ENCODE peak calls at places on chromosomes 7 and 10, in four cellular contexts. B is fibroblast of lung; A is CD8-positive, alpha-beta T cell; P is AG09309. X is an unnamed sample.

GRCh38 chr10:49327036-49327813 is 28.3 kb downstream of the C10orf71 start:
- DNase-seq in A (peak; percentile 44), B (no peak), P (no peak), X (no peak)

GRCh38 chr10:84195044-84195830 is 900 bp downstream of the CDHR1 start:
- DNase-seq in B (no peak), A (no peak), P (no peak), X (no peak)

GRCh38 chr10:47063858-47064257 is 152.6 kb downstream of the PTPN20 start:
- DNase-seq in B (no peak), P (no peak), A (no peak), X (no peak)

GRCh38 chr10:99619851-99620712 is at the start of gene SLC25A28:
- DNase-seq in A (peak; percentile 92), B (peak; percentile 100), P (peak; percentile 100), X (peak; percentile 100)

GRCh38 chr10:116164291-116164690 is 108.7 kb downstream of the GFRA1 start:
- DNase-seq in A (no peak), B (no peak), P (no peak), X (no peak)

GRCh38 chr7:1364068-1364905 is 95.0 kb downstream of the MICALL2 start:
- DNase-seq in A (no peak), P (no peak), B (no peak), X (no peak)

GRCh38 chr10:27100800-27101347 is 580 bp upstream of the ANKRD26 start:
- DNase-seq in A (no peak), P (no peak), B (no peak), X (no peak)

GRCh38 chr10:102504179-102504975 is 605 bp downstream of the SUFU start:
- DNase-seq in A (peak; percentile 51), P (no peak), B (peak; percentile 32), X (peak; percentile 13)

GRCh38 chr7:34451183-34451582 is 206.8 kb upstream of the NPSR1 start:
- DNase-seq in A (no peak), P (no peak), B (no peak), X (no peak)

GRCh38 chr10:123502983-123503382 is 163.2 kb upstream of the GPR26 start:
- DNase-seq in B (no peak), P (no peak), A (no peak), X (no peak)

GRCh38 chr7:55212176-55212575 is 153.0 kb upstream of the LANCL2 start:
- DNase-seq in P (no peak), B (no peak), A (no peak), X (peak; percentile 43)

GRCh38 chr7:55552320-55553086 is 19.8 kb downstream of the VOPP1 start:
- DNase-seq in P (no peak), A (no peak), B (peak; percentile 71), X (peak; percentile 62)

GRCh38 chr10:86172296-86172695 is 194.3 kb downstream of the GRID1 start:
- DNase-seq in P (no peak), A (no peak), B (no peak), X (no peak)

GRCh38 chr10:550665-551460 is 138.6 kb downstream of the DIP2C start:
- DNase-seq in P (no peak), A (no peak), B (no peak), X (no peak)

GRCh38 chr10:3042589-3042988 is 24.8 kb upstream of the PFKP start:
- DNase-seq in P (no peak), A (no peak), B (peak; percentile 39), X (no peak)

GRCh38 chr10:86649471-86650150 is 4.7 kb upstream of the OPN4 start:
- DNase-seq in B (no peak), A (no peak), P (no peak), X (no peak)

GRCh38 chr7:134874407-134874806 is 95.0 kb downstream of the CALD1 start:
- DNase-seq in A (no peak), B (no peak), P (no peak), X (no peak)

GRCh38 chr10:127151981-127152699 is 44.3 kb downstream of the INSYN2A start:
- DNase-seq in P (no peak), A (no peak), B (peak; percentile 82), X (peak; percentile 37)

GRCh38 chr10:93208717-93209464 is 135.2 kb downstream of the CYP26A1 start:
- DNase-seq in P (no peak), A (no peak), B (no peak), X (no peak)

GRCh38 chr10:125734823-125735222 is 15.3 kb downstream of the EDRF1 start:
- DNase-seq in A (no peak), B (no peak), P (no peak), X (peak; percentile 5)

GRCh38 chr7:126790763-126791162 is 462.0 kb downstream of the GRM8 start:
- DNase-seq in P (no peak), B (no peak), A (no peak), X (no peak)

GRCh38 chr7:2182461-2182860 is 50.3 kb downstream of the MAD1L1 start:
- DNase-seq in P (no peak), B (no peak), A (no peak), X (no peak)

GRCh38 chr10:30219977-30220751 is 128.9 kb downstream of the MTPAP start:
- DNase-seq in A (no peak), P (peak; percentile 11), B (peak; percentile 55), X (peak; percentile 47)

GRCh38 chr10:100338434-100339036 is 8.5 kb upstream of the SCD start:
- DNase-seq in B (peak; percentile 58), A (peak; percentile 86), P (no peak), X (peak; percentile 81)

GRCh38 chr7:158595068-158595467 is 7.4 kb upstream of the PTPRN2 start:
- DNase-seq in B (peak; percentile 29), P (no peak), A (no peak), X (peak; percentile 22)

GRCh38 chr10:70197235-70197952 is 27.1 kb upstream of the SAR1A start:
- DNase-seq in P (no peak), A (peak; percentile 49), B (no peak), X (no peak)

GRCh38 chr10:9211228-9211627 is 1156.7 kb downstream of the GATA3 start:
- DNase-seq in A (no peak), B (peak; percentile 9), P (no peak), X (peak; percentile 37)

GRCh38 chr7:149497467-149498261 is at the start of gene ZNF746:
- DNase-seq in P (peak; percentile 24), B (peak; percentile 79), A (peak; percentile 83), X (peak; percentile 84)

GRCh38 chr10:33808475-33808874 is 474.0 kb upstream of the NRP1 start:
- DNase-seq in A (no peak), B (no peak), P (no peak), X (peak; percentile 73)

GRCh38 chr7:36521911-36522310 is 132.2 kb downstream of the ANLN start:
- DNase-seq in B (no peak), A (no peak), P (no peak), X (no peak)

GRCh38 chr10:71088054-71088453 is 124.3 kb upstream of the UNC5B start:
- DNase-seq in B (no peak), A (peak; percentile 4), P (no peak), X (no peak)

GRCh38 chr7:121327671-121328070 is 1.1 kb upstream of the WNT16 start:
- DNase-seq in P (no peak), A (no peak), B (no peak), X (no peak)

GRCh38 chr7:121331048-121331447 is 2.2 kb downstream of the WNT16 start:
- DNase-seq in A (no peak), B (no peak), P (no peak), X (no peak)

GRCh38 chr7:121330053-121330833 is 1.4 kb downstream of the WNT16 start:
- DNase-seq in P (no peak), B (no peak), A (no peak), X (peak; percentile 63)

GRCh38 chr7:121329460-121330052 is 756 bp downstream of the WNT16 start:
- DNase-seq in B (no peak), P (no peak), A (no peak), X (no peak)

GRCh38 chr7:121328508-121329459 is at the start of gene WNT16:
- DNase-seq in A (no peak), B (no peak), P (no peak), X (no peak)
- H3K4me3 ChIP-seq in A (no peak within 1 kb of the TSS), B (peak within 1 kb of the TSS; percentile 65), P (peak within 1 kb of the TSS; percentile 53), X (peak within 1 kb of the TSS; percentile 66)

GRCh38 chr10:21372651-21373410 is 152.7 kb downstream of the SKIDA1 start:
- DNase-seq in B (peak; percentile 92), P (peak; percentile 69), A (peak; percentile 52), X (peak; percentile 94)
- H3K4me3 ChIP-seq in B (peak overlapping the region; percentile 14), P (no peak overlapping the region), A (no peak overlapping the region), X (peak overlapping the region; percentile 31)

GRCh38 chr10:74585231-74586087 is 240.9 kb upstream of the KAT6B start:
- DNase-seq in B (peak; percentile 22), A (peak; percentile 58), P (no peak), X (peak; percentile 22)
- H3K4me3 ChIP-seq in B (no peak overlapping the region), A (peak overlapping the region; percentile 36), P (no peak overlapping the region), X (no peak overlapping the region)

GRCh38 chr10:25014579-25014978 is 1.4 kb downstream of the ENKUR start:
- DNase-seq in A (no peak), P (no peak), B (no peak), X (no peak)
- H3K4me3 ChIP-seq in A (no peak overlapping the region), P (no peak overlapping the region), B (no peak overlapping the region), X (no peak overlapping the region)

GRCh38 chr7:32070051-32070405 is 179 bp downstream of the PDE1C start:
- DNase-seq in A (no peak), B (no peak), P (no peak), X (no peak)
- H3K4me3 ChIP-seq in A (no peak overlapping the region), B (peak overlapping the region; percentile 74), P (peak overlapping the region; percentile 41), X (peak overlapping the region; percentile 59)

GRCh38 chr7:157555921-157556320 is 219.1 kb downstream of the DNAJB6 start:
- DNase-seq in P (no peak), B (no peak), A (no peak), X (no peak)

GRCh38 chr7:157553256-157553655 is 216.5 kb downstream of the DNAJB6 start:
- DNase-seq in P (no peak), A (no peak), B (no peak), X (no peak)

GRCh38 chr7:157555308-157555707 is 218.5 kb downstream of the DNAJB6 start:
- DNase-seq in A (no peak), P (no peak), B (peak; percentile 6), X (no peak)

GRCh38 chr7:157556339-157556944 is 219.6 kb downstream of the DNAJB6 start:
- DNase-seq in P (no peak), A (no peak), B (no peak), X (no peak)

DNA sequence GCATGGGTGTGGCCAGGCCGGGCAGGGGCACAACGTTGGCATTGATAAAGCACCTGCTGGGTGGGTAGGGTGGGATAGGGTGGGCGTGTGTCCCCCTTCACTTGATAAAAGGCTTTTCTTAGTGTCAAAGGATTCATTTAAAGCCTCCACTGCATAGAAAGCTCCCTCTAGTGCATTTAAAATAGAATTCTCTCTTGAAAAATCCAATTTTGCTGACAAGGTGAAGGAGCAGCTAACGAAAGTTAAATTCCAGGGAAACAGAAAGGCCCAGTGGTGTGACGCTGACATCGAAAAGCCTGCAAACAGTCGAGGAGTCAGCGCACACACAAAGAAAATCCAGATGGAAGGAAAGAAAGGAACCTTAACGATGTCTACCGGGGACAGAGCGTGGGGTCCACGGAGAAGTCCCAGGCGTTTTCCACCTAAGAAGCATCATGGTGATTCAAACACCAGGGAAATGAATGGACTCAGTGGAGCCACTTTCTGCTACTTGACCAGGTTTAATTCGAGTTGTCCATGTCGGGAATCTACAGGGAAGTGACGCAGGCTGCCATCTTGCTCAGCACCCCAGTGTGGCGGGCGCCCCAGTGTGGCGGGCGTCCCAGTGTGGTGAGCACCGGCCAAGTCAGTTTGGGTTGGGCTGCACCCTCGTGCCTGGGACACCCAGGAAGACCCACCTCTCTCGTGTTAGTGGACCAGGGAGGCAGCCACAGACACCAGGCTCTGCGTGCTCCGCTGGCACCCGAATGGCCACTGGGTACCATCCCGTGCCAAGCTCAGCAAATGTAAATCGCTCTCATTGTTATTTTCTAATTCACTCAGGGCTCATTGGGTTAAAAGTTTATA is 217.8 kb downstream of the DNAJB6 start:
- DNase-seq in A (no peak), P (no peak), B (no peak), X (no peak)
- H3K4me3 ChIP-seq in A (no peak overlapping the region), P (no peak overlapping the region), B (no peak overlapping the region), X (no peak overlapping the region)

GRCh38 chr7:154640266-154640865 is 362.6 kb downstream of the PAXIP1 start:
- DNase-seq in B (no peak), P (no peak), A (no peak), X (no peak)
- H3K4me3 ChIP-seq in B (no peak overlapping the region), P (no peak overlapping the region), A (no peak overlapping the region), X (no peak overlapping the region)

X was measured in foreskin fibroblast.